ENCODE peak calls at places on chromosomes 7 and 10, in eight cellular contexts. U is NCI-H1092, J is amygdala, W is AG20443, O is A172, Y is T47D, V is progenitor cell of endocrine pancreas, P is Right ventricle myocardium superior. L is an unnamed sample.

GRCh38 chr10:34305189-34305588 is 509.9 kb downstream of the PARD3 start:
- DNase-seq in U (no peak), Y (no peak), P (no peak), V (peak; percentile 26), J (no peak), O (no peak), W (no peak), L (no peak)

GRCh38 chr7:28580626-28581025 is 168.3 kb downstream of the CREB5 start:
- DNase-seq in Y (no peak), P (no peak), J (no peak), W (no peak), V (no peak), U (no peak), O (no peak), L (no peak)

GRCh38 chr7:1289681-1290261 is 57.1 kb downstream of the UNCX start:
- DNase-seq in J (no peak), O (no peak), P (peak; percentile 50), Y (no peak), W (no peak), V (no peak), U (no peak), L (no peak)

GRCh38 chr10:71128311-71129010 is 83.9 kb upstream of the UNC5B start:
- DNase-seq in O (peak; percentile 61), J (no peak), V (no peak), U (no peak), P (no peak), W (peak; percentile 23), Y (no peak), L (no peak)

GRCh38 chr10:9010931-9011670 is 956.6 kb downstream of the GATA3 start:
- DNase-seq in O (no peak), J (no peak), V (no peak), P (no peak), W (no peak), U (no peak), Y (no peak), L (no peak)

GRCh38 chr7:116525913-116526857 is 1.3 kb downstream of the CAV1 start:
- DNase-seq in U (peak; percentile 50), Y (no peak), P (peak; percentile 88), J (no peak), W (peak; percentile 93), O (peak; percentile 70), V (peak; percentile 70), L (peak; percentile 25)

GRCh38 chr10:47049906-47050305 is 138.7 kb downstream of the PTPN20 start:
- DNase-seq in Y (no peak), J (no peak), W (no peak), P (no peak), U (no peak), V (peak; percentile 6), O (no peak), L (no peak)

GRCh38 chr10:87626422-87626892 is 33.2 kb upstream of the PAPSS2 start:
- DNase-seq in V (no peak), U (no peak), J (no peak), Y (no peak), P (no peak), W (no peak), O (no peak), L (no peak)

GRCh38 chr7:80428161-80429054 is 83.5 kb downstream of the GNAT3 start:
- DNase-seq in O (peak; percentile 72), Y (peak; percentile 84), V (no peak), W (peak; percentile 61), J (peak; percentile 7), U (peak; percentile 71), P (no peak), L (no peak)

GRCh38 chr10:35212856-35213255 is 86.2 kb downstream of the CREM start:
- DNase-seq in U (no peak), V (no peak), O (no peak), Y (no peak), W (peak; percentile 18), J (no peak), P (no peak), L (no peak)

GRCh38 chr10:132482090-132482489 is 55.5 kb upstream of the INPP5A start:
- DNase-seq in J (no peak), W (peak; percentile 77), V (no peak), O (peak; percentile 44), U (no peak), P (no peak), Y (no peak), L (no peak)

GRCh38 chr10:102632394-102633062 is 11.8 kb upstream of the TRIM8 start:
- DNase-seq in V (no peak), O (no peak), P (peak; percentile 54), W (no peak), U (no peak), Y (no peak), J (peak; percentile 44), L (no peak)

GRCh38 chr7:2760098-2760889 is 72.3 kb downstream of the AMZ1 start:
- DNase-seq in O (peak; percentile 71), U (peak; percentile 63), V (no peak), P (peak; percentile 64), J (no peak), W (peak; percentile 71), Y (peak; percentile 73), L (no peak)

GRCh38 chr10:119896937-119897336 is 4.4 kb downstream of the SEC23IP start:
- DNase-seq in J (no peak), Y (peak; percentile 39), V (no peak), W (peak; percentile 31), U (no peak), P (peak; percentile 83), O (no peak), L (no peak)

GRCh38 chr10:94206176-94206575 is 156.6 kb downstream of the NOC3L start:
- DNase-seq in V (no peak), W (no peak), J (no peak), U (no peak), Y (no peak), P (no peak), O (no peak), L (no peak)

GRCh38 chr7:79452495-79453265 is 787 bp downstream of the MAGI2 start:
- DNase-seq in Y (no peak), W (peak; percentile 42), J (peak; percentile 53), V (peak; percentile 15), U (no peak), O (no peak), P (peak; percentile 44), L (no peak)

GRCh38 chr7:119935418-119936025 is 337.5 kb upstream of the KCND2 start:
- DNase-seq in P (no peak), O (peak; percentile 54), V (no peak), W (no peak), Y (peak; percentile 41), J (no peak), U (peak; percentile 24), L (no peak)

GRCh38 chr10:97724341-97724941 is 10.9 kb downstream of the MARVELD1 start:
- DNase-seq in J (no peak), P (no peak), U (no peak), Y (no peak), V (no peak), O (no peak), W (peak; percentile 40), L (no peak)

GRCh38 chr7:92276486-92276885 is 30.7 kb downstream of the ANKIB1 start:
- DNase-seq in J (no peak), W (no peak), V (no peak), U (no peak), Y (no peak), O (no peak), P (no peak), L (no peak)

GRCh38 chr10:124091646-124092269 is 1.6 kb downstream of the CHST15 start:
- DNase-seq in Y (no peak), P (peak; percentile 68), O (no peak), W (peak; percentile 51), J (no peak), V (peak; percentile 26), U (no peak), L (no peak)